ENCODE peak calls at places on chromosomes 16 and 17, in five cellular contexts. Y is mucosa of descending colon, N is HFF-Myc, W is colonic mucosa, K is right lobe of liver. V is an unnamed sample.

GRCh38 chr17:2695243-2695960 is 16.2 kb downstream of the CLUH start:
- DNase-seq in Y (no peak), K (no peak), W (no peak), N (no peak), V (no peak)

GRCh38 chr16:68372381-68372720 is 61.5 kb downstream of the PRMT7 start:
- DNase-seq in K (no peak), N (no peak), W (no peak), Y (no peak), V (no peak)

GRCh38 chr17:44906987-44907681 is 7.9 kb upstream of the EFTUD2 start:
- DNase-seq in W (no peak), Y (no peak), N (no peak), K (no peak), V (peak)

GRCh38 chr16:56691885-56692284 is 9.6 kb downstream of the MT1X start:
- DNase-seq in N (no peak), K (no peak), W (peak), Y (no peak), V (peak)

GRCh38 chr16:85266857-85267256 is 154.6 kb upstream of the CIBAR2 start:
- DNase-seq in K (no peak), Y (no peak), N (no peak), W (no peak), V (no peak)

GRCh38 chr16:85036398-85037049 is 8.9 kb downstream of the KIAA0513 start:
- DNase-seq in W (no peak), N (no peak), K (no peak), Y (no peak), V (no peak)

GRCh38 chr16:50712568-50712914 is 19.1 kb downstream of the NOD2 start:
- DNase-seq in N (no peak), W (no peak), K (no peak), Y (no peak), V (no peak)

GRCh38 chr16:56866955-56867830 is 2.2 kb downstream of the SLC12A3 start:
- DNase-seq in N (peak), K (no peak), W (peak), Y (no peak), V (peak)

GRCh38 chr16:31094088-31094423 is 541 bp downstream of the VKORC1 start:
- DNase-seq in Y (no peak), N (no peak), K (no peak), W (peak), V (peak)

GRCh38 chr17:64787255-64787920 is 125.3 kb upstream of the SMURF2 start:
- DNase-seq in K (no peak), Y (peak), N (no peak), W (peak), V (no peak)
- H3K4me3 ChIP-seq in K (no peak), Y (no peak), N (no peak), W (no peak), V (no peak)

GRCh38 chr17:59190806-59191205 is 19.0 kb upstream of the SMG8 start:
- DNase-seq in W (no peak), K (no peak), Y (no peak), N (no peak), V (no peak)
- H3K4me3 ChIP-seq in W (no peak), K (no peak), Y (no peak), N (no peak), V (no peak)

DNA sequence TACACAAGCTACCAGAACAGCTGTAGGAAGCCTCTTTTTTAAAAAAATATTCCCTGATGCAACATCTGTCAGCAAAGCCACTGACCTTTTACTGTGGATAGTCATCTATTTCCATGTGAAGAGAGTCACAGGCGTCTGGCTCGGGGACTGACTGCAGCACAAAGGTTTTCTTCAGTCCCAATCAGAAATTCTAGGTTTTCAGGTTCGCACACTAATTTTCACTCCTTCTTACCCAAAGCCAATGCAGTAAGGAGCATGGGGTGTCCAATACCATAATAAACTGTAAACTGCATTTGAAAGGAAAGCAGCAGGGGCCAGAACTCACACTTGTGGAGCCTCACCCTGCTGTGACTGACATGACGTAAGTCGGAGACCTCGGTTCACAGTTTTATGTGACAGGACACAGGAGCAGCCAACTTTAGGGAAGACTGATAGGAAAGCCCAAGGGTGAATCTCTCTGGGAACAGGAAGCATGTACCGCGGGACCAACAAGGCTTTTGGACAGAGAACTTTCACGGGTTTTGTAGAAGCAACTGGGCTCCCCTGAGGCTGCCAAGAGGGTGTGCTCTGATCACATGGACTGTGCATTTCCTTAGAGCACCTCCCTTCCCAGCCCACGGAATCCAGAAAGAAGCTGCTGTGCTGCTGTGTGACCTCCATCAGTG is 9.1 kb upstream of the TMEM100 start:
- DNase-seq in Y (no peak), K (peak), N (no peak), W (peak), V (peak)
- H3K4me3 ChIP-seq in Y (no peak), K (peak), N (no peak), W (no peak), V (peak)

GRCh38 chr17:7178973-7179316 is 225 bp downstream of the ASGR1 start:
- DNase-seq in N (no peak), K (no peak), Y (no peak), W (no peak), V (no peak)

GRCh38 chr17:7177954-7178477 is 1.2 kb downstream of the ASGR1 start:
- DNase-seq in Y (no peak), K (peak), N (no peak), W (no peak), V (no peak)

GRCh38 chr17:7177210-7177953 is 1.8 kb downstream of the ASGR1 start:
- DNase-seq in Y (no peak), N (no peak), K (peak), W (peak), V (peak)

GRCh38 chr17:7176870-7177209 is 2.3 kb downstream of the ASGR1 start:
- DNase-seq in K (no peak), W (no peak), N (no peak), Y (no peak), V (no peak)

GRCh38 chr17:7179317-7180254 is at the start of gene ASGR1:
- DNase-seq in W (no peak), K (peak), Y (no peak), N (no peak), V (no peak)
- H3K4me3 ChIP-seq in W (no peak), K (peak), Y (no peak), N (no peak), V (no peak)

DNA sequence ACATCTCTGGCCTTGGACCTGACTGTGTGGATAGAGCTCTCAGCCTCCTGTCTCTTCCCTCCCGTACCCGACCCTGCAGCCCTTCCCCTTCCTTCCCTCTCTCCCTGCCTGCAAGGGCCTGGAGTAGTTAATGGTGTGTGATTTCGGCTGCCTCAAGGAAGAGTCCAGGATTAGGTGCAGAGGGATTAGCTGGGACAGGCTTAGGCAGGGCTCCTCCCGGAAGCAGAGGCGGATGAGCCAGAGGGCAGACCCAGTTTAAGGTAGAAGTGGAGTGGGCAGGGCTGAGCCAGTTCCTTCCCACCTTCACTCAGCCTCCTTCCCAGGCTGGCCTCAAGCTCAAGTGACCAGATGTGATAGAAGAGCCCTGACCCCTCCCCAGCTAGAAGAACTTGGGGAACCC is 16.7 kb downstream of the GUCY2D start:
- DNase-seq in W (no peak), K (no peak), Y (no peak), N (no peak), V (no peak)
- H3K4me3 ChIP-seq in W (no peak), K (no peak), Y (no peak), N (no peak), V (no peak)

GRCh38 chr16:2981177-2981898 is 1.1 kb upstream of the PKMYT1 start:
- DNase-seq in Y (peak), N (no peak), K (no peak), W (peak), V (no peak)
- H3K4me3 ChIP-seq in Y (no peak), N (peak), K (no peak), W (peak), V (no peak)

GRCh38 chr17:74861554-74862107 is 1.9 kb upstream of the GRIN2C start:
- DNase-seq in K (no peak), N (no peak), Y (no peak), W (no peak), V (no peak)

GRCh38 chr17:74859439-74860228 is at the start of gene GRIN2C:
- DNase-seq in Y (no peak), N (no peak), K (no peak), W (no peak), V (no peak)

GRCh38 chr17:74860229-74860998 is 729 bp upstream of the GRIN2C start:
- DNase-seq in N (no peak), W (no peak), K (no peak), Y (no peak), V (no peak)

GRCh38 chr17:74862108-74862901 is 2.6 kb upstream of the GRIN2C start:
- DNase-seq in N (no peak), K (no peak), Y (no peak), W (peak), V (no peak)

GRCh38 chr17:74860999-74861553 is 1.4 kb upstream of the GRIN2C start:
- DNase-seq in K (no peak), Y (no peak), N (no peak), W (no peak), V (no peak)
- H3K4me3 ChIP-seq in K (no peak), Y (no peak), N (no peak), W (peak), V (no peak)

DNA sequence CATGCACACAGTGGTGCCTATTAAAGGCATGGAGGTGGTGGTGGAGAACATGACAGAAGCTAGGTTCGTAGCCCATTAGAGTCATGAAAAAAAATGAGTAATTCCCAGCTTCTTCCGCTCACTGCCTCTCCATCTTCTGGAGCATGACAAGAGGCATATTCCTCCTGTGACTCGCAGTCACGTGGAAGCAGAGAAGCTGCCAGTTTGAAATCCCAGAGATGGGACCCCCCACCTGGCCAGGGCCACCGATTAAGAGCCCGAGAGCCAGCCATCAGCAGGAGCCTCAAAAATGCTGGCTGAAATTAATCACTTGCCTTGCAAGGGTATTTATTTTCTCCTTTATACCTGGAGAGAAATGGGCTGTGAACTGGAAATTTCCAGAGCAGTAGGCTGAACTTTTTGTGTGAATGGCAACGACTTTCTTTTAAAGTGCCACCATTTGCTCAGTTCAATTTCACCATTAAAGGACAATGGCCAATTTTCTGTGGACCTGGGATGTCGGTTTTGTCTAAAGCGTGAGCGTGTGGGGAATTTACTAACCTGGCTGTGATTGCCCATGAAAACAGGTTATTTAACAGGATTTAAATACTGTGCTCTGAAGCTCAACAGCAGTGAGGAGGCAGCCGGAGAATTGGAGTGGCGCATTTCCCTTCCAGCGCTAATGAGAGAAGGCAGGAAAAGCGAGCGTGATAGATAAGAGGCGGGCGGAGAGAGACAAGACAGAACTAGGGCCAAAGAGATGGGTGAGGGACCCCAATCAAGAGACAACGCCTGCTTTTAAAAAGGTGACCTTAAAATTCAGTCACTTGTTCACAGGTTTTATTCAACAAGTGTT is 189.8 kb upstream of the SDK2 start:
- DNase-seq in K (no peak), Y (no peak), N (no peak), W (no peak), V (no peak)
- H3K4me3 ChIP-seq in K (no peak), Y (no peak), N (no peak), W (no peak), V (no peak)

DNA sequence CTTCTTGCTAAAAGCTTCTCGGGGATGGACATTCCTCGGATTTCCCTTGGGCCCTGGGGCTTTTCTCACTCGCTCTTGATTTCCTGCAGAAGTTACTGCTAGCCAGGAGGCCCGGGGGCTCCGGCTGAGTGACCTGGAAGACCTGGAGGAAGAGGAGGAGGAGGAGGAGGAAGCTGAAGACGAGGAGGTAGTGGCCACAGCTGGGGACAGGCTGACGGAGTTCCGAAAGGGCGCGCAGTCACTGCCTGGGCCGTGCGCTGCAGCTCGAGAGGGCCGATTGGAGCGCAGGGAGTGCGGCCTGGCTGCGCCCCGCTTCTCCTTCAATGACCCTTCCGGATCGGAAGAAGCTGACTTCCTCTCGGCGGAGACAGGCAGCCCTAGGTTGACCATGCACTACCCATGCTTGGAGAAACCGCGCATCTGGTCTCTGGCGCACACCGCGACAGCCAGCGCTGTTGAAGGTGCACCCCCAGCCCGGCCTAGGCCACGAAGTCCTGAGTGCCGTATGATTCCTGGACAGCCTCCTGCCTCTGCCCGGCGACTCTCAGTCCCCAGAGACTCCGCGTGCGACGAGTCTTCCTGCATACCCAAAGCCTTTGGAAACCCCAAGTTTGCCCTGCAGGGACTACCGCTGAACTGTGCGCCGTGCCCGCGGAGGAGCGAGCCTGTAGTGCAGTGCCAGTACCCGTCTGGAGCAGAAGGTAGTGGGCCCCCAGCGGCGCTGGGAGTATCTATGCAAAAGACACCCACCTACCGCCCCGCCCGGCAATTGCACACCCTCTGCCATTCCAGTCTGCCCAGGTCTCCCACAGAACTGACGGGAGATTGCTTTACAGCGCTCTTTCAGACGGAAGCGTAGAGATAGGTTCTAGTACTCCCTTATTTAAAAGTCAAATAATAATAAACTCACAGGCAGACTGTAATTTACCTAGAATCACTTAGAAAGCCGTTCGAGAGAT is 4.9 kb downstream of the IRX6 start:
- DNase-seq in Y (peak), N (no peak), W (no peak), K (no peak), V (no peak)
- H3K4me3 ChIP-seq in Y (no peak), N (no peak), W (no peak), K (no peak), V (no peak)

V was measured in fibroblast of the aortic adventitia.